ENCODE peak calls at places on chromosomes 4 and X, in nine cellular contexts. One of them, this sample, is unnamed.

GRCh38 chr4:955931-956381 is 17.4 kb downstream of the DGKQ start:
- DNase-seq in fibroblast of the aortic adventitia: no peak
- DNase-seq in choroid plexus epithelial cell: no peak
- DNase-seq in cardiac muscle cell: no peak
- DNase-seq in endothelial cell of umbilical vein: no peak
- DNase-seq in heart right ventricle: no peak
- DNase-seq in transverse colon: no peak
- DNase-seq in esophagus muscularis mucosa: no peak
- DNase-seq in left lung: peak
- DNase-seq in this sample: no peak

GRCh38 chrX:130575831-130576404 is 174.1 kb downstream of the RBMX2 start:
- DNase-seq in endothelial cell of umbilical vein: peak
- DNase-seq in heart right ventricle: peak
- DNase-seq in fibroblast of the aortic adventitia: peak
- DNase-seq in choroid plexus epithelial cell: peak
- DNase-seq in transverse colon: peak
- DNase-seq in left lung: no peak
- DNase-seq in esophagus muscularis mucosa: no peak
- DNase-seq in cardiac muscle cell: peak
- DNase-seq in this sample: peak

GRCh38 chr4:52037730-52038108 is 380 bp downstream of the SGCB start:
- DNase-seq in cardiac muscle cell: peak
- DNase-seq in heart right ventricle: peak
- DNase-seq in transverse colon: peak
- DNase-seq in left lung: peak
- DNase-seq in fibroblast of the aortic adventitia: peak
- DNase-seq in esophagus muscularis mucosa: no peak
- DNase-seq in choroid plexus epithelial cell: peak
- DNase-seq in endothelial cell of umbilical vein: peak
- DNase-seq in this sample: peak

GRCh38 chr4:136329042-136329662 is 1203.1 kb downstream of the PCDH18 start:
- DNase-seq in choroid plexus epithelial cell: peak
- DNase-seq in esophagus muscularis mucosa: no peak
- DNase-seq in transverse colon: no peak
- DNase-seq in endothelial cell of umbilical vein: peak
- DNase-seq in cardiac muscle cell: peak
- DNase-seq in heart right ventricle: no peak
- DNase-seq in left lung: no peak
- DNase-seq in fibroblast of the aortic adventitia: no peak
- DNase-seq in this sample: no peak

GRCh38 chrX:102669526-102669925 is 18.2 kb downstream of the GPRASP1 start:
- DNase-seq in esophagus muscularis mucosa: no peak
- DNase-seq in cardiac muscle cell: no peak
- DNase-seq in heart right ventricle: no peak
- DNase-seq in fibroblast of the aortic adventitia: no peak
- DNase-seq in transverse colon: no peak
- DNase-seq in choroid plexus epithelial cell: no peak
- DNase-seq in left lung: no peak
- DNase-seq in endothelial cell of umbilical vein: peak
- DNase-seq in this sample: no peak

GRCh38 chr4:158722291-158722916 is 792 bp downstream of the PPID start:
- DNase-seq in heart right ventricle: no peak
- DNase-seq in cardiac muscle cell: peak
- DNase-seq in left lung: no peak
- DNase-seq in endothelial cell of umbilical vein: peak
- DNase-seq in esophagus muscularis mucosa: no peak
- DNase-seq in fibroblast of the aortic adventitia: peak
- DNase-seq in choroid plexus epithelial cell: peak
- DNase-seq in transverse colon: no peak
- DNase-seq in this sample: peak

GRCh38 chr4:137312257-137312656 is 220.0 kb downstream of the PCDH18 start:
- DNase-seq in fibroblast of the aortic adventitia: peak
- DNase-seq in transverse colon: no peak
- DNase-seq in heart right ventricle: no peak
- DNase-seq in esophagus muscularis mucosa: no peak
- DNase-seq in left lung: no peak
- DNase-seq in endothelial cell of umbilical vein: no peak
- DNase-seq in cardiac muscle cell: no peak
- DNase-seq in choroid plexus epithelial cell: peak
- DNase-seq in this sample: no peak

GRCh38 chrX:15204130-15204751 is 65.6 kb downstream of the ASB9 start:
- DNase-seq in heart right ventricle: no peak
- DNase-seq in choroid plexus epithelial cell: no peak
- DNase-seq in endothelial cell of umbilical vein: no peak
- DNase-seq in transverse colon: no peak
- DNase-seq in fibroblast of the aortic adventitia: no peak
- DNase-seq in esophagus muscularis mucosa: no peak
- DNase-seq in cardiac muscle cell: no peak
- DNase-seq in left lung: no peak
- DNase-seq in this sample: peak

GRCh38 chr4:10529891-10530786 is 72.9 kb upstream of the ZNF518B start:
- DNase-seq in transverse colon: no peak
- DNase-seq in endothelial cell of umbilical vein: peak
- DNase-seq in esophagus muscularis mucosa: no peak
- DNase-seq in choroid plexus epithelial cell: peak
- DNase-seq in fibroblast of the aortic adventitia: peak
- DNase-seq in cardiac muscle cell: no peak
- DNase-seq in heart right ventricle: no peak
- DNase-seq in left lung: no peak
- DNase-seq in this sample: no peak

GRCh38 chrX:132737743-132738142 is 220.7 kb downstream of the HS6ST2 start:
- DNase-seq in esophagus muscularis mucosa: no peak
- DNase-seq in choroid plexus epithelial cell: no peak
- DNase-seq in left lung: no peak
- DNase-seq in cardiac muscle cell: no peak
- DNase-seq in endothelial cell of umbilical vein: no peak
- DNase-seq in heart right ventricle: no peak
- DNase-seq in fibroblast of the aortic adventitia: no peak
- DNase-seq in transverse colon: no peak
- DNase-seq in this sample: no peak

GRCh38 chr4:143375326-143376073 is 38.8 kb downstream of the GAB1 start:
- DNase-seq in choroid plexus epithelial cell: peak
- DNase-seq in fibroblast of the aortic adventitia: no peak
- DNase-seq in left lung: no peak
- DNase-seq in cardiac muscle cell: peak
- DNase-seq in heart right ventricle: no peak
- DNase-seq in transverse colon: peak
- DNase-seq in endothelial cell of umbilical vein: peak
- DNase-seq in esophagus muscularis mucosa: no peak
- DNase-seq in this sample: peak

GRCh38 chrX:7119927-7120577 is 27.5 kb upstream of the STS start:
- DNase-seq in endothelial cell of umbilical vein: no peak
- DNase-seq in esophagus muscularis mucosa: no peak
- DNase-seq in choroid plexus epithelial cell: no peak
- DNase-seq in left lung: no peak
- DNase-seq in fibroblast of the aortic adventitia: no peak
- DNase-seq in cardiac muscle cell: no peak
- DNase-seq in heart right ventricle: no peak
- DNase-seq in transverse colon: no peak
- DNase-seq in this sample: no peak

GRCh38 chr4:169417629-169418282 is 147.0 kb upstream of the SH3RF1 start:
- DNase-seq in fibroblast of the aortic adventitia: peak
- DNase-seq in heart right ventricle: no peak
- DNase-seq in choroid plexus epithelial cell: no peak
- DNase-seq in endothelial cell of umbilical vein: peak
- DNase-seq in transverse colon: no peak
- DNase-seq in esophagus muscularis mucosa: no peak
- DNase-seq in left lung: no peak
- DNase-seq in cardiac muscle cell: no peak
- DNase-seq in this sample: no peak

GRCh38 chr4:169416461-169416860 is 145.7 kb upstream of the SH3RF1 start:
- DNase-seq in endothelial cell of umbilical vein: no peak
- DNase-seq in left lung: no peak
- DNase-seq in heart right ventricle: no peak
- DNase-seq in cardiac muscle cell: no peak
- DNase-seq in fibroblast of the aortic adventitia: no peak
- DNase-seq in transverse colon: no peak
- DNase-seq in choroid plexus epithelial cell: no peak
- DNase-seq in esophagus muscularis mucosa: no peak
- DNase-seq in this sample: no peak

GRCh38 chr4:169418846-169419245 is 148.1 kb upstream of the SH3RF1 start:
- DNase-seq in endothelial cell of umbilical vein: no peak
- DNase-seq in heart right ventricle: no peak
- DNase-seq in choroid plexus epithelial cell: peak
- DNase-seq in cardiac muscle cell: no peak
- DNase-seq in esophagus muscularis mucosa: no peak
- DNase-seq in transverse colon: no peak
- DNase-seq in fibroblast of the aortic adventitia: no peak
- DNase-seq in left lung: no peak
- DNase-seq in this sample: no peak

GRCh38 chr4:169414913-169415312 is 144.2 kb upstream of the SH3RF1 start:
- DNase-seq in esophagus muscularis mucosa: no peak
- DNase-seq in transverse colon: no peak
- DNase-seq in choroid plexus epithelial cell: no peak
- DNase-seq in endothelial cell of umbilical vein: no peak
- DNase-seq in cardiac muscle cell: no peak
- DNase-seq in fibroblast of the aortic adventitia: no peak
- DNase-seq in left lung: no peak
- DNase-seq in heart right ventricle: no peak
- DNase-seq in this sample: no peak

DNA sequence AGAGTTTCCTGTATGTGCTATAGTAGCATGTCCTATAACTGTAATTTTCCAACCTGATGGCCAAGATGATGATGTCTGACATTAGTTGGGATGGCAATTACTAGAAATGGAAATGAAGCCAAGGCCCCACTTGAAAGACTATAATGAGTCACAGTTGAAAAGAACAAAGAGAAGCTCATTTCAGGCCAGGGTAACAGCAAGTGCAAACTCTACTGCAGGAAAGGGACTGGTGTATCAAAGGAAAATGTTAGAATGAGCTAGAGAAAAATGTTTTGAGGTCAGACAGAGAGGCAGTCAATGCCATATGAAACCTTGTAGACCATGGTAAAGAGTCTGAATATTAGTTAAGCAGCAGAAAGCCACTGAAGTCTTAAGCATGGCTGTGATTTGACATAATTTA is 146.2 kb upstream of the SH3RF1 start:
- DNase-seq in cardiac muscle cell: no peak
- DNase-seq in left lung: no peak
- DNase-seq in heart right ventricle: no peak
- DNase-seq in fibroblast of the aortic adventitia: peak
- DNase-seq in esophagus muscularis mucosa: no peak
- DNase-seq in transverse colon: no peak
- DNase-seq in choroid plexus epithelial cell: no peak
- DNase-seq in endothelial cell of umbilical vein: peak
- DNase-seq in this sample: peak
- TF ChIP-seq CTCF in cardiac muscle cell: no peak
- TF ChIP-seq CTCF in left lung: no peak
- TF ChIP-seq CTCF in heart right ventricle: no peak
- TF ChIP-seq CTCF in fibroblast of the aortic adventitia: no peak
- TF ChIP-seq CTCF in esophagus muscularis mucosa: no peak
- TF ChIP-seq CTCF in transverse colon: no peak
- TF ChIP-seq CTCF in choroid plexus epithelial cell: no peak
- TF ChIP-seq CTCF in endothelial cell of umbilical vein: no peak
- TF ChIP-seq CTCF in this sample: no peak

DNA sequence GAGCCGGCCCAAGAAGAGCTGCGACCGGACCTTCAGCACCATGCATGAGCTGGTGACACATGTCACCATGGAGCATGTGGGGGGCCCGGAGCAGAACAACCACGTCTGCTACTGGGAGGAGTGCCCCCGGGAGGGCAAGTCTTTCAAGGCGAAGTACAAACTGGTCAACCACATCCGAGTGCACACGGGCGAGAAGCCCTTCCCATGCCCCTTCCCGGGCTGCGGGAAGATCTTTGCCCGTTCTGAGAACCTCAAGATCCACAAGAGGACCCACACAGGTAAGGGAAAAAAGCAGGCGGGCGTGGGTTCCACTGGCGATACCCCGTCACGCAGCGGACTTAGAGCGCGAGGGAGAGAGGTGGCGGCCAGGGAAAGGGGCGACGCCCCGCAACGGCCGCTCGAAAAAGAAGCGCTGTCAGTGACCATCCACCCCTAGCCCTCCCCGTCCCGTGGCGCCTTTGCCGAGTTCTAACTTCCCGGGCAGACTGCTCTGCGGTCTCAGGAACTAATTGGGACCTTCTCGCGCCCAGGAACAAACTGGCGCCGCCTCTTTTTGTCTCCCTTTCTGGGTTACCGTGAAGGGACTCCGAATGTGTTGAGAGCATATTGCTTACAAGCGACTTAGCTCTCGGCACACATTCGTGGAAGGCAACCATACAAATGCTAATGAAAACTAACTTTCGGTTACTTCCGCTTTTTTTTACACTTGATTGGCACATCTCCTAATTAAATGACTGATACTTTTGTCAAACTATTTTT is 1.7 kb downstream of the ZIC3 start:
- DNase-seq in transverse colon: no peak
- DNase-seq in fibroblast of the aortic adventitia: no peak
- DNase-seq in choroid plexus epithelial cell: no peak
- DNase-seq in esophagus muscularis mucosa: no peak
- DNase-seq in left lung: no peak
- DNase-seq in cardiac muscle cell: no peak
- DNase-seq in heart right ventricle: no peak
- DNase-seq in endothelial cell of umbilical vein: no peak
- DNase-seq in this sample: no peak
- H3K4me3 ChIP-seq in transverse colon: no peak
- H3K4me3 ChIP-seq in fibroblast of the aortic adventitia: no peak
- H3K4me3 ChIP-seq in choroid plexus epithelial cell: peak
- H3K4me3 ChIP-seq in esophagus muscularis mucosa: peak
- H3K4me3 ChIP-seq in left lung: no peak
- H3K4me3 ChIP-seq in cardiac muscle cell: peak
- H3K4me3 ChIP-seq in heart right ventricle: no peak
- H3K4me3 ChIP-seq in endothelial cell of umbilical vein: no peak
- H3K4me3 ChIP-seq in this sample: no peak

GRCh38 chrX:154355776-154356140 is 18.7 kb downstream of the FLNA start:
- DNase-seq in endothelial cell of umbilical vein: no peak
- DNase-seq in choroid plexus epithelial cell: no peak
- DNase-seq in cardiac muscle cell: no peak
- DNase-seq in fibroblast of the aortic adventitia: no peak
- DNase-seq in heart right ventricle: no peak
- DNase-seq in left lung: no peak
- DNase-seq in esophagus muscularis mucosa: no peak
- DNase-seq in transverse colon: no peak
- DNase-seq in this sample: no peak
- TF ChIP-seq CTCF in endothelial cell of umbilical vein: no peak
- TF ChIP-seq CTCF in choroid plexus epithelial cell: peak
- TF ChIP-seq CTCF in cardiac muscle cell: no peak
- TF ChIP-seq CTCF in fibroblast of the aortic adventitia: no peak
- TF ChIP-seq CTCF in heart right ventricle: no peak
- TF ChIP-seq CTCF in left lung: no peak
- TF ChIP-seq CTCF in esophagus muscularis mucosa: no peak
- TF ChIP-seq CTCF in transverse colon: no peak
- TF ChIP-seq CTCF in this sample: no peak

DNA sequence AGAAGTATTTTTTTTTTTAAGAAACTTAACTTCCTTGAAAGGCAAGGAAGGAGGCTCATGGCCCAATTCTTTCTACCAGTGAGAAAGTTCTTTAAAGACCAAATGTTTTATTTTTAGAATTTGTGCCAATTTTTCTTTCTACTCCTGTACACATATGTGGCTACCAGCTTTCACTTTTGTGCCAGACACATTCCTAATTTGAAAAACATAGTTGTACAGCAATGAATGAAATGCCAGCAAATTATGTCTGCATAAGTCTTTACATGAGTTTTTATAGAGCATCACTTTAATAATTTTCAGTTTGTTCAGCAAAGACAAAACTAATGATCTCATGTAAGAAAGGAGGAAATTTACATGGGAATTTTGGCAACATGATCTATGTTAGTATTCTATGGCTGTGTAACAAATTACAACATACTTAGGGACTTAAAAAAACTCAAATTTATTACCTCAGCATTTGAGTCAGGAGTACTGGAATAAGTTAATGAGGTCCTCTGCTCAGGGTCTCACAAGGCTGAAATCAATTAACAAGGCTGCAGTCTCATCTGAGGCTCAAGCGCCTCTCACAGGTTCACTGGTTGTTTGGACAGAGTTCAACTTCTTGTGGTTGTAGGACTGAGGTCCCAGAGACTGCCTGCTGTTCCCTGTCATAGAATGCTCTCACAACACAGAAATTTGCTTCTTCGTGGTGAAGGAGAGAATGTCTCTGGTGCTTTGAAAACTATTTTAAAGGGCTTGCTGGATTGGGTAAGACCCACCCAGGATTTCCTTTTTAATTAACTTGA is 678.2 kb upstream of the FAM241A start:
- DNase-seq in esophagus muscularis mucosa: no peak
- DNase-seq in transverse colon: no peak
- DNase-seq in choroid plexus epithelial cell: peak
- DNase-seq in cardiac muscle cell: no peak
- DNase-seq in endothelial cell of umbilical vein: no peak
- DNase-seq in left lung: no peak
- DNase-seq in heart right ventricle: no peak
- DNase-seq in fibroblast of the aortic adventitia: peak
- DNase-seq in this sample: no peak
- H3K4me3 ChIP-seq in esophagus muscularis mucosa: no peak
- H3K4me3 ChIP-seq in transverse colon: no peak
- H3K4me3 ChIP-seq in choroid plexus epithelial cell: no peak
- H3K4me3 ChIP-seq in cardiac muscle cell: no peak
- H3K4me3 ChIP-seq in endothelial cell of umbilical vein: no peak
- H3K4me3 ChIP-seq in left lung: no peak
- H3K4me3 ChIP-seq in heart right ventricle: no peak
- H3K4me3 ChIP-seq in fibroblast of the aortic adventitia: no peak
- H3K4me3 ChIP-seq in this sample: no peak